ENCODE peak calls at places on chromosomes 13 and 19, in six cellular contexts. O is tibial nerve; Y is CD4-positive, CD25-positive, alpha-beta regulatory T cell; K is CD8-positive, alpha-beta memory T cell; U is psoas muscle; H is mammary epithelial cell. J is an unnamed sample.

GRCh38 chr13:113155201-113155600 is 3.2 kb upstream of the PROZ start:
- DNase-seq in O (no peak), Y (no peak), K (no peak), U (no peak), H (no peak), J (no peak)

GRCh38 chr19:7679017-7679720 is 1.5 kb upstream of the TRAPPC5 start:
- DNase-seq in O (no peak), Y (peak; percentile 60), K (peak; percentile 71), U (peak; percentile 64), H (no peak), J (no peak)

GRCh38 chr19:41918653-41919244 is 9.5 kb downstream of the ERFL start:
- DNase-seq in O (no peak), Y (no peak), K (no peak), U (no peak), H (no peak), J (no peak)

GRCh38 chr13:107650081-107650701 is 565.1 kb downstream of the LIG4 start:
- DNase-seq in O (peak; percentile 15), Y (no peak), K (no peak), U (peak; percentile 55), H (peak; percentile 1), J (peak; percentile 45)

GRCh38 chr13:101916108-101916757 is 463.8 kb downstream of the ITGBL1 start:
- DNase-seq in O (no peak), Y (no peak), K (no peak), U (no peak), H (peak; percentile 6), J (peak; percentile 72)

GRCh38 chr13:41751277-41751676 is 209.6 kb downstream of the VWA8 start:
- DNase-seq in O (no peak), Y (no peak), K (no peak), U (no peak), H (no peak), J (peak; percentile 80)

GRCh38 chr13:52832268-52832667 is 16.2 kb downstream of the PCDH8 start:
- DNase-seq in O (no peak), Y (no peak), K (no peak), U (no peak), H (no peak), J (no peak)

GRCh38 chr19:374183-374885 is 29.7 kb upstream of the MIER2 start:
- DNase-seq in O (no peak), Y (no peak), K (no peak), U (no peak), H (peak; percentile 47), J (peak; percentile 11)

GRCh38 chr19:42254083-42254849 is 662 bp downstream of the ERF start:
- DNase-seq in O (peak; percentile 58), Y (peak; percentile 66), K (peak; percentile 81), U (peak; percentile 80), H (peak; percentile 51), J (peak; percentile 85)

GRCh38 chr13:113186061-113186900 is 22.2 kb downstream of the PCID2 start:
- DNase-seq in O (no peak), Y (no peak), K (no peak), U (no peak), H (no peak), J (no peak)

GRCh38 chr19:35267818-35268545 is 780 bp upstream of the USF2 start:
- DNase-seq in O (peak; percentile 54), Y (peak; percentile 65), K (peak; percentile 82), U (peak; percentile 90), H (peak; percentile 67), J (peak; percentile 85)

GRCh38 chr19:22619371-22619770 is 14.8 kb upstream of the ZNF492 start:
- DNase-seq in O (no peak), Y (no peak), K (no peak), U (no peak), H (no peak), J (no peak)

GRCh38 chr13:44273991-44274810 is 99.4 kb upstream of the SERP2 start:
- DNase-seq in O (no peak), Y (peak; percentile 21), K (peak; percentile 78), U (no peak), H (no peak), J (no peak)

GRCh38 chr19:9008667-9009066 is 1.5 kb downstream of the MUC16 start:
- DNase-seq in O (no peak), Y (no peak), K (no peak), U (no peak), H (no peak), J (no peak)

GRCh38 chr19:38674388-38675133 is 27.1 kb downstream of the ACTN4 start:
- DNase-seq in O (no peak), Y (no peak), K (no peak), U (peak; percentile 56), H (peak; percentile 99), J (peak; percentile 78)
- H3K4me1 ChIP-seq in O (no peaks in the 10 kb centered on the region), Y (peaks cover 80% of the 10 kb centered on the region), K (peaks cover 67% of the 10 kb centered on the region), U (peaks cover 91% of the 10 kb centered on the region), H (peaks cover 74% of the 10 kb centered on the region), J (peaks cover 70% of the 10 kb centered on the region)

GRCh38 chr13:45817833-45818232 is 33.7 kb downstream of the SIAH3 start:
- DNase-seq in O (no peak), Y (no peak), K (no peak), U (no peak), H (no peak), J (no peak)

GRCh38 chr13:45807520-45808099 is 43.9 kb downstream of the SIAH3 start:
- DNase-seq in O (no peak), Y (no peak), K (peak; percentile 9), U (no peak), H (peak; percentile 61), J (peak; percentile 64)

GRCh38 chr13:45809810-45810394 is 41.7 kb downstream of the SIAH3 start:
- DNase-seq in O (no peak), Y (no peak), K (no peak), U (no peak), H (no peak), J (no peak)

GRCh38 chr13:45812599-45813372 is 38.8 kb downstream of the SIAH3 start:
- DNase-seq in O (no peak), Y (no peak), K (no peak), U (no peak), H (no peak), J (no peak)

GRCh38 chr13:45811891-45812583 is 39.5 kb downstream of the SIAH3 start:
- DNase-seq in O (no peak), Y (no peak), K (no peak), U (no peak), H (peak; percentile 74), J (no peak)
- H3K27ac ChIP-seq in O (no peak overlapping the region), Y (no peak overlapping the region), K (no peak overlapping the region), U (no peak overlapping the region), H (no peak overlapping the region), J (no peak overlapping the region)

DNA sequence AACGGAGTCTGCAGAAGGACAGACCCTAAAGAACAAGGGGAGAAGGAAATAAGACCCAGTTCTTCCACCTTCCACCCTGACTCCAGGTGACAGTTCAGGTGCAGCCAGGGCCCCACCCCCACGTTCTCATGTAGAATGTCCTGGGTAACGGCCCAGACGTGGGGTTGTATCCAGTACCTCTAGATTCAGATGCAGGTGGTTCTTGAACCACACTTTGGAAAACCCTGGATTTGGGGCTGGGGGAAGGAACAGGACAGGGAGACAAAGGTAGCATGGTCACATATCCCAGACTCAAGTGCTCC is 2.2 kb downstream of the DMPK start:
- DNase-seq in O (no peak), Y (no peak), K (no peak), U (no peak), H (no peak), J (no peak)
- H3K4me1 ChIP-seq in O (no peaks in the 10 kb centered on the region), Y (peaks cover 18% of the 10 kb centered on the region), K (peaks cover 20% of the 10 kb centered on the region), U (peaks cover 34% of the 10 kb centered on the region), H (peaks cover 41% of the 10 kb centered on the region), J (peaks cover 41% of the 10 kb centered on the region)

GRCh38 chr19:29676586-29676985 is 11.3 kb downstream of the PLEKHF1 start:
- DNase-seq in O (no peak), Y (no peak), K (no peak), U (peak; percentile 83), H (no peak), J (no peak)
- H3K27ac ChIP-seq in O (peak overlapping the region; percentile 91), Y (peak overlapping the region; percentile 65), K (peak overlapping the region; percentile 21), U (peak overlapping the region; percentile 86), H (no peak overlapping the region), J (no peak overlapping the region)

GRCh38 chr13:32136061-32136460 is 104.5 kb downstream of the FRY start:
- DNase-seq in O (no peak), Y (no peak), K (no peak), U (no peak), H (no peak), J (no peak)
- H3K4me1 ChIP-seq in O (no peaks in the 10 kb centered on the region), Y (no peaks in the 10 kb centered on the region), K (no peaks in the 10 kb centered on the region), U (no peaks in the 10 kb centered on the region), H (peaks cover 13% of the 10 kb centered on the region), J (no peaks in the 10 kb centered on the region)

GRCh38 chr19:18476507-18477041 is 38.6 kb upstream of the ISYNA1 start:
- DNase-seq in O (no peak), Y (no peak), K (no peak), U (peak; percentile 55), H (no peak), J (no peak)

GRCh38 chr19:18478545-18479311 is 40.8 kb upstream of the ISYNA1 start:
- DNase-seq in O (peak; percentile 56), Y (peak; percentile 16), K (no peak), U (peak; percentile 89), H (peak; percentile 74), J (peak; percentile 84)

GRCh38 chr19:18477042-18477760 is 39.3 kb upstream of the ISYNA1 start:
- DNase-seq in O (no peak), Y (no peak), K (no peak), U (no peak), H (no peak), J (no peak)

GRCh38 chr19:18475762-18476331 is 37.9 kb upstream of the ISYNA1 start:
- DNase-seq in O (no peak), Y (no peak), K (no peak), U (peak; percentile 56), H (no peak), J (no peak)

DNA sequence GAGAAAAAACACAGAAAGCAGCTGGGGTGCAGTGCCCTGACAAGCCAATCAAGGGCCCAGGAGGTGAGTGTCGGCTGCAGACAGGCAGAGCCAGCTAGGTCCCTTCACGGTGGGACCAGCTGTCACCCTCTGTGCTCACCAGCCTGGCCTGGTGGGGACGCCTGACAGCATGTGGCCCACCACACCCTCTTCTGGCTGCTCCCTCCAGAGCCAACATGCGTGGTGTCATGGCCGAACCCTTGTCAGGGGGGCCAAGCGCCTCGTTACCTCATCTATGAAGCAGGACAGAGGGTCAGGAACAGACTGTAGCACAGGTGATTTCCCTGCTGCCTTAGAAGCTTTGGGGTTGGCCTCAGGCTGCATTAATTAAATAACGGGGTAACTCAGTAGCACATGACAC is 40.0 kb upstream of the ISYNA1 start:
- DNase-seq in O (no peak), Y (no peak), K (no peak), U (no peak), H (no peak), J (no peak)
- H3K27ac ChIP-seq in O (peak overlapping the region; percentile 86), Y (peak overlapping the region; percentile 51), K (peak overlapping the region; percentile 51), U (peak overlapping the region; percentile 91), H (no peak overlapping the region), J (peak overlapping the region; percentile 2)